ENCODE peak calls at places on chromosomes 7 and 10, in five cellular contexts. O is H1, D is IMR-90, G is A549, K is stomach. U is an unnamed sample. For H3K4me1, the result is how much of the 10 kb centered on the place peaks cover.

GRCh38 chr10:63798599-63799498 is 277.6 kb downstream of the REEP3 start:
- DNase-seq in O (no peak), D (peak), G (no peak), K (peak), U (no peak)

GRCh38 chr10:119620771-119621384 is 24.1 kb upstream of the TIAL1 start:
- DNase-seq in O (no peak), D (no peak), G (no peak), K (no peak), U (no peak)

GRCh38 chr7:13988765-13989137 is 715 bp downstream of the ETV1 start:
- DNase-seq in O (no peak), D (peak), G (no peak), K (no peak), U (no peak)

GRCh38 chr10:27884185-27884630 is 114.7 kb downstream of the ODAD2 start:
- DNase-seq in O (no peak), D (no peak), G (no peak), K (no peak), U (no peak)

GRCh38 chr10:27717191-27717590 is 28.4 kb downstream of the MKX start:
- DNase-seq in O (no peak), D (no peak), G (no peak), K (no peak), U (no peak)

GRCh38 chr7:37977243-37977642 is 56.8 kb downstream of the EPDR1 start:
- DNase-seq in O (no peak), D (no peak), G (no peak), K (no peak), U (no peak)

GRCh38 chr10:79102056-79102874 is 33.5 kb downstream of the ZMIZ1 start:
- DNase-seq in O (no peak), D (peak), G (no peak), K (peak), U (no peak)

GRCh38 chr10:65126288-65126687 is 1605.1 kb downstream of the REEP3 start:
- DNase-seq in O (no peak), D (no peak), G (no peak), K (no peak), U (no peak)

GRCh38 chr7:123738356-123738755 is 10.4 kb downstream of the WASL start:
- DNase-seq in O (no peak), D (no peak), G (no peak), K (no peak), U (no peak)

GRCh38 chr7:76086070-76086469 is 38.2 kb downstream of the MDH2 start:
- DNase-seq in O (no peak), D (peak), G (no peak), K (no peak), U (no peak)

GRCh38 chr10:13234172-13234571 is at the start of gene UCMA:
- DNase-seq in O (no peak), D (no peak), G (no peak), K (no peak), U (no peak)

GRCh38 chr10:132632851-132633684 is 95.5 kb downstream of the INPP5A start:
- DNase-seq in O (no peak), D (peak), G (no peak), K (no peak), U (no peak)
- H3K4me3 ChIP-seq in O (no peak), D (no peak), G (no peak), K (no peak), U (no peak)

DNA sequence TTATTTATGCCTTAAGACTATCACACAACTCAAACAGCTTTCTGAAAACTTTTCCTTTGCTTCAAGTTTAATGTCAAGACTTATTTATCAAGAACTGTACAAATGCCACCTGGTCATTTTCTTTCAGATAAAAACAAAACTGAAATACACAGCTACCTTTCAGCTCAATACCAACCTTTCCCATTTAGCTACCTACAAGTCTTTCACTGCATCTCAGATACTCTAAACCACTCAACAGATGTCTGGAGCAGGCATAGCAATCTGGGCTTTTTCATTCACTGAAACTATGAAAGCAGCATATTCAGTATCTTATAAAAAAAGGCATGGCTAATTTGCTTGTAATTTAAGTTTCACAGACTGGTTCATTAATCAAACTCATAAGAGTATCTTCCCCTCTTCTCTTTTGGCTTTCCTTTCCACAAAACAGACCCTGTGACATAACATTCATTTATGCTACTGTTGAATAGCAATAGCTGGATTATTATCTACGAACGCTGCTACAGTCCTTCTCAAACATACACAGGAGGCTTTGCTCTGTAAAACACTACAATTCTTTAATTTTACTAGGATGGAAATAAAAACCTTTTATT is 8.2 kb downstream of the TRA2A start:
- DNase-seq in O (no peak), D (no peak), G (no peak), K (no peak), U (no peak)
- H3K4me1 ChIP-seq in O (under half), D (under half), G (under half), K (under half), U (under half)

GRCh38 chr7:106279425-106280182 is 5.2 kb downstream of the NAMPT start:
- DNase-seq in O (no peak), D (no peak), G (no peak), K (no peak), U (no peak)
- H3K4me3 ChIP-seq in O (no peak), D (no peak), G (peak), K (no peak), U (no peak)

DNA sequence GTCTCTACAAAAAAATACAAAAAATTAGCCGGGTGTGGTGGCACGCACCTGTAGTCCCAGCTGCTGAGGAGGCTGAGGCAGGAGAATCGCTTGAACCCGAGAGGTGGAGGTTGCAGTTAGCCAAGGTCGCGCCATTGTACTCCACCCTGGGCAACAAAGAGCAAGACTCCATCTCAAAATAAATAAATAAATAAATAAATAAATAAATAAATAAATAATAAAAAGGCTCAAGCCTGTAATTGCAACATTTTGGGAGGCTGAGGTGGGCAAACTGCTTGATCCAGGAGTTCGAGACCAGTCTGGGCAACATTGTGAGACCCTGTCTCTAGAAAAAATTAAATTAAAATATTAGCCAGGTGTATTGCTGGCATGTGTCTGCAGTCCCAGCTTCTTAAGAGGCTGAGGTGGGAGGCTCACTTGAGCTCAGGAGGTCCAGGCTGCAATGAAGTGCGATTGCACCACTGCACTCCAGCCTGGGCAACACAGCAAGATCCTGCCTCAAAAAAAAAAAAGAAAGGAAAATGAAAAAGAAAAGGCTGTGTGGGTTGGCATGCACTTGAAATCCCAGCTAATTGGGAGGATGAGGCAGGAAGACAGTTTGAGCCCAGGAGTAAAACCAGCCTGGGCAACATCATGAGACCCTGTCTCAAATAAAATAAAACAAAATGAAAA is 27.6 kb upstream of the SRGN start:
- DNase-seq in O (no peak), D (no peak), G (no peak), K (no peak), U (no peak)
- H3K4me1 ChIP-seq in O (under half), D (under half), G (under half), K (under half), U (under half)

DNA sequence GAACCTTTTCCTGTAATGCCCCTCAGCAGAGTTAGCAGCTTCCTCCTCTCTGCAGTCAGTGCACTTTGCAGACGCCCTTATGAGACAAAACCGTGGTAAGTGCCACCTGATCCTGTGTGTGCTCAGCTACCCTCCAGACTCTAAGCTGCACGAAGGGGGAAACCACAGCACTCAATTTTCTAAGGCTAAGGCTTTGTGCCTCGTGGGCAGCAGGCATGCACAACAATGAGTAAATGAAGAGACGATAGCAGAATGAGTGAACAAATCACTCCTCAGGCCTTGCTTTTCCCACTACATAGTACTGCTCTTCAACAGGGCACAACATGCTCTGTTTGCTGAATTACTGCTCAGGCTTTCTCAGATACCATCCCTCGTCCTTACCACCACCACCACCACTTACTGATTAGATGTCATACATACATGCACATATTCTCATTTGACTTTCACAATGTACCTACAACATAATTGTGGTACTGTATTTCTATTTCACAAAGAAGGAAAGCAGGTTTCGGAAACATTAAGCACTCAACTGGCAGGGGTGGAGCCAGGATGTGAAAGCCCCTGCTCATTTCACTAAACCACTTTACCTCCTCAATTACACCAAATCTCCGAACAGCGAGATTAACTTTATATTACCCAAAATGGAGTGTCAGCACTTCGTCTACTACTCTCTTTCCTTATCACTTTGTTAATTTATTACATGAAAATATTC is 85.4 kb downstream of the ICA1 start:
- DNase-seq in O (no peak), D (no peak), G (no peak), K (no peak), U (no peak)
- H3K4me3 ChIP-seq in O (no peak), D (no peak), G (no peak), K (no peak), U (no peak)

GRCh38 chr7:117076426-117076943 is 123.2 kb downstream of the ST7 start:
- DNase-seq in O (no peak), D (no peak), G (no peak), K (no peak), U (no peak)

GRCh38 chr7:117072620-117073118 is 119.4 kb downstream of the ST7 start:
- DNase-seq in O (no peak), D (peak), G (no peak), K (peak), U (no peak)

GRCh38 chr7:117074378-117074777 is 121.1 kb downstream of the ST7 start:
- DNase-seq in O (no peak), D (no peak), G (no peak), K (no peak), U (no peak)

GRCh38 chr7:117077658-117078057 is 124.4 kb downstream of the ST7 start:
- DNase-seq in O (no peak), D (no peak), G (no peak), K (no peak), U (no peak)

GRCh38 chr7:117075934-117076333 is 122.6 kb downstream of the ST7 start:
- DNase-seq in O (no peak), D (no peak), G (no peak), K (no peak), U (no peak)
- H3K4me1 ChIP-seq in O (under half), D (under half), G (under half), K (under half), U (under half)

DNA sequence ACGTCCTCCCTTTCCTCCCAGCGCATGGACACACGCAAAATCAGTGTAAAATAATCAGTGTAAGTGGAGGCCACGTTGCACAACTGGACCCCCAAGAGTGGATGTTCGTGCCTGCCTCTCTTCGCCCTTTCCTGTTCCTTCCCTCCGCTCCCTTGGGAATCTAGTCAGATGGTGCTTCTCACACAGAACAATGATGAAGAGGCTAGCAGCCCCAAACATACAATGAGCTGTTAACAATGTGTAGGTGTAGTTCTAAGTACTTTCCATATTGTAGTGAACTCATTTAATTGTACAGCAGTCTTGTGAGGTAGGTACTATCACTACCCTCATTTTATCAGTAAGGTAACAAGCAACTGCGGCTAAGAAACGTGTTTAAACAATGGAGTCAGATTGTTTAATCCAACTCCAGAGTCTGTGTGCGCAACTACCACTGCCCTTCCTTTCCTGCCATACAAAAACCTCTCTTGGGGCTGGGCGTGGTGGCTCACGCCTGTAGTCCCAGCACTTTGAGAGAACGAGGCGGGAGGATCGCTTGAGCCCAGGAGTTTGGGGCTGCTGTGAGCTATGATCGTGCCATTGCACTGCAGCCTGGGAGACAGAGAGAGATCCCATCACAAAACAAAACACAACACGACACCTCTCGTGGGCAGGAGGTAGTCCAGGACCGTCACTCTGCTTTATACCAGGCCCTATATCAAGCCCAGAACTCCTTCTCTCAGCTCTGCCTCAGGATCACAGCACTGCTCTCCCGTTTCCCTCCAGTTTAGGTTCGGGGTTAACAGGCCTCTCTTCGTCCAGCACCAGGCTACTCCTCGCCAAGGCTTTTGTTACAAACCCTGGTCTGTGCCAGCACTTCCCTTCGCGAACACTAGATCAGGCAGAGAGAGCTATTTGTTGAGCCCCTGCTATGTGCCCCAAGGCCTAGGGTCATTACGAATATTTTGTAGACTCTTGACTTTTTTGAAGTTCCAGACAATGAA is 1.1 kb downstream of the FKBP9 start:
- DNase-seq in O (no peak), D (peak), G (no peak), K (peak), U (no peak)
- H3K4me3 ChIP-seq in O (peak), D (peak), G (peak), K (peak), U (peak)

GRCh38 chr10:124677291-124677690 is 66.9 kb downstream of the FAM53B start:
- DNase-seq in O (no peak), D (no peak), G (no peak), K (no peak), U (no peak)

GRCh38 chr10:124676416-124677062 is 67.6 kb downstream of the FAM53B start:
- DNase-seq in O (no peak), D (no peak), G (no peak), K (no peak), U (no peak)

GRCh38 chr10:124674768-124675222 is 69.4 kb downstream of the FAM53B start:
- DNase-seq in O (no peak), D (no peak), G (no peak), K (no peak), U (no peak)

GRCh38 chr10:124675261-124675660 is 68.9 kb downstream of the FAM53B start:
- DNase-seq in O (no peak), D (no peak), G (no peak), K (no peak), U (no peak)

GRCh38 chr10:124675824-124676223 is 68.4 kb downstream of the FAM53B start:
- DNase-seq in O (no peak), D (no peak), G (no peak), K (no peak), U (no peak)
- H3K4me1 ChIP-seq in O (under half), D (under half), G (under half), K (half or more), U (under half)

GRCh38 chr10:62057359-62057758 is 155.9 kb downstream of the ARID5B start:
- DNase-seq in O (no peak), D (no peak), G (no peak), K (no peak), U (no peak)

GRCh38 chr10:62058896-62059423 is 157.5 kb downstream of the ARID5B start:
- DNase-seq in O (no peak), D (no peak), G (no peak), K (no peak), U (no peak)

GRCh38 chr10:62058476-62058875 is 157.0 kb downstream of the ARID5B start:
- DNase-seq in O (no peak), D (no peak), G (no peak), K (no peak), U (no peak)

GRCh38 chr10:62056660-62057059 is 155.2 kb downstream of the ARID5B start:
- DNase-seq in O (no peak), D (no peak), G (no peak), K (no peak), U (no peak)

GRCh38 chr10:62057872-62058271 is 156.4 kb downstream of the ARID5B start:
- DNase-seq in O (no peak), D (no peak), G (no peak), K (no peak), U (no peak)
- H3K4me3 ChIP-seq in O (no peak), D (no peak), G (no peak), K (no peak), U (no peak)

U was measured in iPS DF 6.9.